ENCODE peak calls at places on chromosomes 5 and 9, in five cellular contexts. R is right lobe of liver, D is endodermal cell, O is GM06990, Z is A549. G is an unnamed sample.

GRCh38 chr5:84961193-84961592 is 576.5 kb upstream of the EDIL3 start:
- DNase-seq in R (no peak), D (no peak), O (no peak), Z (no peak), G (no peak)

GRCh38 chr5:83562817-83563557 is 91.4 kb downstream of the VCAN start:
- DNase-seq in R (no peak), D (no peak), O (no peak), Z (no peak), G (no peak)

GRCh38 chr5:142801495-142801871 is 31.3 kb downstream of the ARHGAP26 start:
- DNase-seq in R (no peak), D (no peak), O (no peak), Z (no peak), G (no peak)

GRCh38 chr9:88544245-88544644 is 9.3 kb downstream of the NXNL2 start:
- DNase-seq in R (peak), D (no peak), O (no peak), Z (peak), G (no peak)

GRCh38 chr5:6785161-6785860 is 72.1 kb downstream of the TENT4A start:
- DNase-seq in R (no peak), D (no peak), O (no peak), Z (no peak), G (no peak)

GRCh38 chr5:159552751-159553150 is 222.5 kb upstream of the IL12B start:
- DNase-seq in R (no peak), D (no peak), O (no peak), Z (no peak), G (peak)

GRCh38 chr9:96688215-96688614 is 33.1 kb upstream of the PRXL2C start:
- DNase-seq in R (no peak), D (no peak), O (no peak), Z (no peak), G (no peak)

GRCh38 chr9:133484671-133485437 is 6.0 kb upstream of the SLC2A6 start:
- DNase-seq in R (peak), D (no peak), O (no peak), Z (no peak), G (peak)

GRCh38 chr9:136578915-136579637 is 33.2 kb upstream of the NOTCH1 start:
- DNase-seq in R (no peak), D (peak), O (no peak), Z (peak), G (no peak)
- H3K4me3 ChIP-seq in R (no peak), D (no peak), O (no peak), Z (no peak), G (no peak)

GRCh38 chr9:126420643-126421564 is 94.3 kb downstream of the MVB12B start:
- DNase-seq in R (no peak), D (no peak), O (no peak), Z (peak), G (peak)

GRCh38 chr9:126420148-126420547 is 93.5 kb downstream of the MVB12B start:
- DNase-seq in R (no peak), D (no peak), O (no peak), Z (no peak), G (no peak)

GRCh38 chr9:126423709-126424185 is 97.1 kb downstream of the MVB12B start:
- DNase-seq in R (no peak), D (no peak), O (no peak), Z (no peak), G (no peak)

GRCh38 chr9:126423022-126423708 is 96.5 kb downstream of the MVB12B start:
- DNase-seq in R (no peak), D (no peak), O (no peak), Z (no peak), G (no peak)

GRCh38 chr9:126421567-126422428 is 95.2 kb downstream of the MVB12B start:
- DNase-seq in R (no peak), D (peak), O (no peak), Z (no peak), G (no peak)
- TF ChIP-seq CTCF in R (no peak), D (no peak), O (no peak), Z (no peak), G (no peak)

GRCh38 chr9:131239307-131239975 is 36.9 kb downstream of the FAM78A start:
- DNase-seq in R (no peak), D (no peak), O (no peak), Z (no peak), G (no peak)

GRCh38 chr9:131237311-131237710 is 39.0 kb downstream of the FAM78A start:
- DNase-seq in R (no peak), D (no peak), O (no peak), Z (no peak), G (no peak)

GRCh38 chr9:131238402-131239021 is 37.8 kb downstream of the FAM78A start:
- DNase-seq in R (no peak), D (no peak), O (no peak), Z (no peak), G (no peak)

GRCh38 chr9:131236761-131237160 is 39.5 kb downstream of the FAM78A start:
- DNase-seq in R (no peak), D (no peak), O (no peak), Z (no peak), G (no peak)

GRCh38 chr9:131237931-131238401 is 38.3 kb downstream of the FAM78A start:
- DNase-seq in R (peak), D (peak), O (peak), Z (no peak), G (no peak)
- H3K4me3 ChIP-seq in R (no peak), D (no peak), O (no peak), Z (no peak), G (no peak)

DNA sequence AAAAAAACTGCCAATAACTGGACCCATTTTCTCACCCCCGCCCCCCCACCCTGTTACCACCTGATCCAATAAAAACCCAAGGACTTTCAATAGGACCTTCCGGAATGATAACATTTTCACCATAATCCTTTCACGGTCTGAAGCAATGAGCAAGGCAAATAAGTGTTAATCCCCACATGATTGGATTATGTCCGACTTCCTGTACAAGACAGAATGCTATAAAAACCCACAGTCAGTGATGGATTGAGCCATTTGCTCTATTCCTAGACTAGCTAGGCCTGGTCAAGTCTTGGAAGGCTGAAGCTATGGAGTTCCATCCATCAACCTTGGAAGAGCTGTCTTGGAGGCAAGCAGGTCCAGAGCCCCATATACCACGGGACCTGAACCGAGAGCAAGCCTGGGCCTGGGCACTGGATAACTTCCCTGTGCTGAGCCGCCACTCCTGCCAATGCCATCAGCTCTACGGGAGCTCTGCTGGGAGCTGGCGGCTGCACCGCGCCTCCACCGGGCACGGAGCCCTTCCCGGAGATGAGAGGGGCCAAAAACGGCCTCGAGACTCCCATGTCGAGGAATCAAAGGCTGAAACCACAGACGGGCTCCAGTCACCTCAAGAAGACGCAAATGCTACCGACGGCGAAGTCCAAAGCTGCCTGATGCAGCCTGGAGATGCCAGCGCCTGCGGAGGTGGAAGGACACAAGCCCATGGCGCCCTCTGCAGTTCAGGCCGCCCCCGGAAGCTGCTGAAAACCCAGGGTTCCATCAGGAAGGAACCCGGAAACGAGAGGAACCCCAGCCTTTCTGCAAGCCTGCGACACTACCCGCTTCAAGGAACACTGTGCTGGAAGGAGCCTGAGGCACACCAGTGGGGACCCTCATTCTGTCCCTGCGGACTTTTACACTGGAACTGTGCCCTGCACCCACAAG is 69.2 kb downstream of the ANXA2R start:
- DNase-seq in R (no peak), D (peak), O (no peak), Z (peak), G (no peak)
- TF ChIP-seq CTCF in R (no peak), D (peak), O (no peak), Z (peak), G (no peak)

DNA sequence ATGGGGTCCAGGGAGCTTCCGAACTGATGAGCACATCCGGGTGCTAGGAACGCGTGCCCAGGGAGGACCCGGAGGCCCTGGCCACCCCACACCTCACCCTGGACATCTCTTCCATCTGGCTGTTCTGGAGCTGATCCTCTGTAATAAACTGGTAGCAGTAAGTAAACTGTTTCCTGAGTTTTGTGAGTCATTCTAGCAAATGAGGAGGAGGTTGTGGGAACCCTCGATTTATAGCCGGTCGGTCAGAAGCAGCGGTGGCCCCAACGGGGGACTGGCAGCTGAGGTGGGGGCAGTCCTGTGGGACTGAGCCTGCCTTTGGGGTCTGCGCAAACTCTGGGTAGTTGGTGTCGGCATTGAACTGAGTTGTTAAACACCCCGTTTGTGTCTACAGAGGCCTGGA is 15.4 kb upstream of the UBAC1 start:
- DNase-seq in R (no peak), D (no peak), O (no peak), Z (no peak), G (no peak)
- H3K4me3 ChIP-seq in R (no peak), D (no peak), O (no peak), Z (no peak), G (no peak)

GRCh38 chr5:95938355-95938754 is 23.3 kb downstream of the ELL2 start:
- DNase-seq in R (no peak), D (no peak), O (no peak), Z (no peak), G (no peak)

GRCh38 chr5:95939465-95939864 is 22.2 kb downstream of the ELL2 start:
- DNase-seq in R (no peak), D (no peak), O (no peak), Z (no peak), G (no peak)

GRCh38 chr5:95936812-95937397 is 24.7 kb downstream of the ELL2 start:
- DNase-seq in R (no peak), D (no peak), O (no peak), Z (no peak), G (no peak)

GRCh38 chr5:95938766-95939165 is 22.9 kb downstream of the ELL2 start:
- DNase-seq in R (no peak), D (no peak), O (no peak), Z (no peak), G (no peak)

GRCh38 chr5:95937607-95938152 is 24.0 kb downstream of the ELL2 start:
- DNase-seq in R (no peak), D (no peak), O (no peak), Z (no peak), G (no peak)
- TF ChIP-seq CTCF in R (no peak), D (no peak), O (no peak), Z (no peak), G (no peak)

G was measured in WERI-Rb-1.